ENCODE peak calls at places on chromosome 18, in six cellular contexts. D is neuronal stem cell, G is H1, E is mesenchymal stem cell, Z is H9, B is trophoblast cell. V is an unnamed sample.

GRCh38 chr18:21134895-21135294 is 23.3 kb upstream of the ROCK1 start:
- DNase-seq in G (no peak), B (no peak), E (no peak), D (no peak), Z (no peak), V (peak; percentile 7)

GRCh38 chr18:23970161-23971153 is 44.1 kb upstream of the TTC39C start:
- DNase-seq in G (no peak), B (peak; percentile 91), D (no peak), Z (no peak), E (no peak), V (no peak)

GRCh38 chr18:62682396-62682795 is 32.9 kb upstream of the PHLPP1 start:
- DNase-seq in E (no peak), Z (no peak), D (no peak), B (no peak), G (no peak), V (no peak)

GRCh38 chr18:40259073-40259472 is 1696.0 kb upstream of the PIK3C3 start:
- DNase-seq in B (no peak), D (no peak), Z (no peak), G (no peak), E (no peak), V (peak; percentile 34)

GRCh38 chr18:55419939-55420664 is 167.9 kb downstream of the TCF4 start:
- DNase-seq in E (peak; percentile 51), Z (no peak), B (no peak), D (no peak), G (no peak), V (no peak)

GRCh38 chr18:34809697-34810096 is 99.6 kb downstream of the DTNA start:
- DNase-seq in G (no peak), Z (peak; percentile 63), D (no peak), E (peak; percentile 38), B (peak; percentile 19), V (peak; percentile 32)

GRCh38 chr18:56869189-56869777 is 218.1 kb downstream of the WDR7 start:
- DNase-seq in G (no peak), E (peak; percentile 65), B (peak; percentile 77), D (no peak), Z (no peak), V (peak; percentile 73)

GRCh38 chr18:56240405-56240804 is 398.0 kb downstream of the TXNL1 start:
- DNase-seq in E (peak; percentile 17), Z (no peak), D (no peak), G (no peak), B (no peak), V (peak; percentile 97)

GRCh38 chr18:76584414-76585310 is 89.6 kb upstream of the ZNF516 start:
- DNase-seq in Z (no peak), B (no peak), D (no peak), E (no peak), G (no peak), V (no peak)

GRCh38 chr18:5630057-5630765 is 86.4 kb upstream of the EPB41L3 start:
- DNase-seq in B (peak; percentile 88), Z (peak; percentile 91), G (peak; percentile 57), E (no peak), D (peak; percentile 77), V (peak; percentile 41)

GRCh38 chr18:34631567-34631966 is 78.5 kb upstream of the DTNA start:
- DNase-seq in Z (no peak), D (no peak), E (no peak), G (no peak), B (no peak), V (no peak)

GRCh38 chr18:67513285-67513684 is 3.2 kb downstream of the DSEL start:
- DNase-seq in D (no peak), G (no peak), Z (no peak), B (no peak), E (no peak), V (no peak)

GRCh38 chr18:24052053-24052452 is 37.5 kb downstream of the TTC39C start:
- DNase-seq in D (no peak), Z (no peak), E (peak; percentile 29), G (no peak), B (no peak), V (no peak)

GRCh38 chr18:45110577-45111506 is 430.2 kb downstream of the SETBP1 start:
- DNase-seq in B (no peak), E (no peak), G (no peak), Z (no peak), D (no peak), V (no peak)

GRCh38 chr18:8045890-8046289 is 478.8 kb downstream of the PTPRM start:
- DNase-seq in Z (no peak), G (no peak), D (no peak), B (no peak), E (no peak), V (no peak)

GRCh38 chr18:45780568-45780967 is 44.9 kb upstream of the SIGLEC15 start:
- DNase-seq in D (no peak), G (no peak), Z (no peak), B (no peak), E (no peak), V (peak; percentile 28)

GRCh38 chr18:11308499-11308898 is 159.1 kb upstream of the PIEZO2 start:
- DNase-seq in B (no peak), E (peak; percentile 32), Z (no peak), D (no peak), G (no peak), V (peak; percentile 10)

GRCh38 chr18:37166491-37166890 is 337.6 kb downstream of the KIAA1328 start:
- DNase-seq in D (no peak), Z (no peak), E (no peak), B (no peak), G (no peak), V (no peak)

GRCh38 chr18:71784777-71785176 is 759.4 kb downstream of the CBLN2 start:
- DNase-seq in E (no peak), D (no peak), G (no peak), B (peak; percentile 30), Z (no peak), V (no peak)

GRCh38 chr18:33596178-33596854 is 18.3 kb downstream of the ASXL3 start:
- DNase-seq in E (no peak), D (no peak), G (no peak), B (no peak), Z (no peak), V (peak; percentile 68)

GRCh38 chr18:54742654-54743053 is 85.6 kb upstream of the RAB27B start:
- DNase-seq in D (no peak), B (no peak), G (no peak), Z (no peak), E (peak; percentile 95), V (peak; percentile 99)

GRCh38 chr18:34697233-34697632 is 12.9 kb upstream of the DTNA start:
- DNase-seq in G (no peak), D (no peak), Z (no peak), B (no peak), E (no peak), V (no peak)

GRCh38 chr18:75405341-75405740 is 22.2 kb downstream of the SMIM21 start:
- DNase-seq in B (no peak), E (no peak), Z (no peak), G (no peak), D (no peak), V (peak; percentile 45)

GRCh38 chr18:30376515-30376914 is 666.0 kb downstream of the DSC3 start:
- DNase-seq in Z (peak; percentile 56), B (no peak), G (no peak), D (no peak), E (no peak), V (no peak)

GRCh38 chr18:34506198-34506597 is 203.9 kb upstream of the DTNA start:
- DNase-seq in G (no peak), Z (no peak), B (no peak), D (no peak), E (no peak), V (no peak)

GRCh38 chr18:45133246-45133645 is 452.6 kb downstream of the SETBP1 start:
- DNase-seq in G (no peak), D (no peak), B (no peak), E (no peak), Z (no peak), V (no peak)

GRCh38 chr18:36308711-36309435 is 11.4 kb downstream of the FHOD3 start:
- DNase-seq in Z (no peak), B (no peak), D (no peak), G (no peak), E (no peak), V (no peak)

GRCh38 chr18:10232062-10232461 is 222.4 kb upstream of the APCDD1 start:
- DNase-seq in G (no peak), Z (no peak), E (no peak), D (no peak), B (no peak), V (no peak)

GRCh38 chr18:63098014-63098981 is 221.3 kb downstream of the BCL2 start:
- DNase-seq in G (no peak), E (no peak), D (no peak), Z (no peak), B (no peak), V (no peak)

GRCh38 chr18:44826418-44827259 is 146.0 kb downstream of the SETBP1 start:
- DNase-seq in B (peak; percentile 26), D (peak; percentile 23), E (peak; percentile 94), G (no peak), Z (no peak), V (peak; percentile 83)

GRCh38 chr18:21740724-21741510 is at the start of gene MIB1:
- DNase-seq in D (peak; percentile 99), G (no peak), E (peak; percentile 97), Z (no peak), B (peak; percentile 99), V (peak; percentile 41)

DNA sequence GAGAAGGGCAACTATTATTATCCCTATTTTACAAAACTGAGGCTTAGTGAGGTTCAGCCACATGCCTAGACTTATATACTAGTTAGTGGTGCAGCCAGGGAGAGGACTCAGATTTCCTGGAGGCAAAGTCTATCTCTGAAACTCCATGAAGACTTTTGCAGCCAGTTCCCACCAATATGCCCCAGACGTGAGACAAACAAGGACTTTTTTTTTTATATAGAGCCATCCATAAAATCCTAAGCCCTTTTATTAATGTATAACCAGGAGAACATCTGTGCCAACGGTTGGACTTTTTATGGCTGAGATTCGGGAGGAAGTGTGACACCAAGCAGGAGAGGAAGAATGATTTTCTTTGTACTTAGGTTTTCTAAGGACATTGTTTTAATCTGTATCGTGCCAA is 29.9 kb downstream of the LIPG start:
- DNase-seq in E (no peak), D (no peak), G (no peak), Z (no peak), B (no peak), V (no peak)
- H3K18ac ChIP-seq in E (no peak overlapping the region), D (no peak overlapping the region), G (no peak overlapping the region), Z (no peak overlapping the region), B (no peak overlapping the region), V (no peak overlapping the region)

GRCh38 chr18:12403601-12404506 is 3.9 kb upstream of the PRELID3A start:
- DNase-seq in D (no peak), B (peak; percentile 84), Z (no peak), G (no peak), E (peak; percentile 89), V (peak; percentile 91)
- H2AFZ ChIP-seq in D (no peak overlapping the region), B (no peak overlapping the region), Z (no peak overlapping the region), G (no peak overlapping the region), E (no peak overlapping the region), V (no peak overlapping the region)

DNA sequence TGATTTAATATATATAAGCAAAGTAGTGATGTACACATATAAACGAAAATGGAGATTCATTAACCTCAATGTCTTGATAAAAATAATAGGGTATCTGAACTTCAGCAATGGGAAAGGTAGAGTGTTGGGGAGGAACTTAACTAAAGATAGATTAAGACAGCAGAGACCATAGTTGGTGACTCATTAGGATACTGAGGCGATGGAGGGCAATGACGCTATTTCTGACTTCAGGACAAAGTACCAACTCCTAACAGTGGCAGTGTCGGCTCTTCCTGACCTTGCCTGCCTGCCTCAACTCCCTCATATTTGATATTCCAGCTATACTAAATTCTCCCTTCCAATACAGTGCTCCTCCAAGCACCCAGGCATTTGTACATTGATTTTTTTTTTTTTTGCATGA is 98.6 kb downstream of the CDH2 start:
- DNase-seq in D (no peak), E (no peak), G (no peak), Z (no peak), B (no peak), V (no peak)
- H3K18ac ChIP-seq in D (no peak overlapping the region), E (no peak overlapping the region), G (no peak overlapping the region), Z (no peak overlapping the region), B (no peak overlapping the region), V (peak overlapping the region; percentile 52)

GRCh38 chr18:51630706-51631105 is 433.2 kb upstream of the MEX3C start:
- DNase-seq in D (no peak), E (no peak), G (no peak), Z (no peak), B (no peak), V (no peak)
- H2AFZ ChIP-seq in D (no peak overlapping the region), E (no peak overlapping the region), G (no peak overlapping the region), Z (no peak overlapping the region), B (no peak overlapping the region), V (no peak overlapping the region)

V was measured in IMR-90.